ENCODE peak calls at places on chromosomes 13 and 19, in six cellular contexts. Z is ELR, D is NCI-H524 treated with DMSO at 0.1 percent for 48 hours, B is C1 segment of cervical spinal cord, K is SW 1271, N is AG04450. S is an unnamed sample.

GRCh38 chr19:43623889-43624670 is 4.7 kb upstream of the ZNF428 start:
- DNase-seq in Z (no peak), B (no peak), N (no peak), D (no peak), K (no peak), S (no peak)

GRCh38 chr13:81017525-81018152 is 676.7 kb upstream of the SPRY2 start:
- DNase-seq in K (no peak), B (no peak), Z (peak), N (no peak), D (no peak), S (peak)

GRCh38 chr13:20430296-20430695 is 95.4 kb downstream of the CRYL1 start:
- DNase-seq in N (no peak), D (no peak), Z (no peak), K (no peak), B (no peak), S (no peak)

GRCh38 chr13:95154441-95154886 is 146.8 kb downstream of the ABCC4 start:
- DNase-seq in Z (peak), K (no peak), B (no peak), D (no peak), N (no peak), S (peak)

GRCh38 chr13:25276748-25277147 is 10.5 kb downstream of the MTMR6 start:
- DNase-seq in D (no peak), N (no peak), K (no peak), B (no peak), Z (peak), S (no peak)

GRCh38 chr13:91572944-91573535 is 174.6 kb downstream of the GPC5 start:
- DNase-seq in N (no peak), K (no peak), Z (no peak), D (no peak), B (no peak), S (no peak)

GRCh38 chr19:54164369-54165068 is 5.0 kb upstream of the LENG1 start:
- DNase-seq in N (no peak), K (no peak), B (no peak), Z (peak), D (no peak), S (no peak)

GRCh38 chr13:110649551-110649950 is 34.2 kb downstream of the NAXD start:
- DNase-seq in K (no peak), D (no peak), B (no peak), N (no peak), Z (no peak), S (no peak)

GRCh38 chr13:61144301-61144700 is 271.3 kb downstream of the PCDH20 start:
- DNase-seq in D (no peak), K (no peak), N (no peak), B (no peak), Z (no peak), S (no peak)

GRCh38 chr19:56838930-56839664 is 1.4 kb downstream of the PEG3 start:
- DNase-seq in Z (peak), B (peak), D (no peak), N (no peak), K (no peak), S (peak)

GRCh38 chr19:55657004-55657747 is 2.3 kb downstream of the U2AF2 start:
- DNase-seq in D (no peak), Z (no peak), K (no peak), B (no peak), N (no peak), S (no peak)

GRCh38 chr13:104286566-104287290 is 1220.5 kb upstream of the SLC10A2 start:
- DNase-seq in D (no peak), N (no peak), Z (no peak), K (no peak), B (no peak), S (no peak)

GRCh38 chr13:45280751-45281634 is 60.0 kb downstream of the TPT1 start:
- DNase-seq in B (peak), D (no peak), Z (peak), K (peak), N (peak), S (peak)